ENCODE peak calls at places on chromosomes 1 and 21, in ten cellular contexts. A is tibial artery; T is H9; N is MM.1S; R is astrocyte of the spinal cord; S is Panc1; D is HCT116; K is activated CD8-positive, alpha-beta T cell treated with anti-CD3 and anti-CD28 coated beads for 36 hours; X is AG04450; C is IMR-90. Q is an unnamed sample.

GRCh38 chr1:204127597-204128242 is 24.1 kb downstream of the ETNK2 start:
- DNase-seq in A (peak), S (peak), T (peak), R (peak), D (peak), K (peak), N (peak), C (peak), X (peak), Q (no peak)

GRCh38 chr1:44089371-44090070 is 29.1 kb upstream of the KLF17 start:
- DNase-seq in C (no peak), S (no peak), T (no peak), A (no peak), X (no peak), R (peak), N (no peak), K (peak), D (no peak), Q (no peak)

GRCh38 chr1:93681549-93682412 is at the start of gene BCAR3:
- DNase-seq in R (peak), C (peak), S (no peak), D (no peak), N (no peak), K (peak), T (peak), A (peak), X (no peak), Q (no peak)

GRCh38 chr21:42314616-42315295 is 453 bp downstream of the TFF3 start:
- DNase-seq in K (no peak), R (no peak), D (no peak), N (no peak), A (no peak), X (no peak), C (no peak), T (no peak), S (no peak), Q (no peak)

GRCh38 chr1:32151319-32151787 is 28.1 kb upstream of the TXLNA start:
- DNase-seq in C (peak), S (no peak), R (peak), D (no peak), N (no peak), A (no peak), T (no peak), K (no peak), X (peak), Q (peak)

GRCh38 chr21:41600556-41600955 is 92.6 kb upstream of the TMPRSS2 start:
- DNase-seq in N (no peak), C (no peak), D (no peak), K (no peak), S (no peak), X (no peak), T (no peak), A (no peak), R (no peak), Q (no peak)

GRCh38 chr1:183096889-183097288 is 73.7 kb downstream of the LAMC1 start:
- DNase-seq in C (peak), K (no peak), N (no peak), A (no peak), R (peak), S (no peak), X (peak), T (no peak), D (no peak), Q (no peak)

GRCh38 chr1:184748767-184749166 is 5.9 kb downstream of the EDEM3 start:
- DNase-seq in S (no peak), C (no peak), R (no peak), A (no peak), K (no peak), T (no peak), N (no peak), X (no peak), D (no peak), Q (no peak)

GRCh38 chr1:110771245-110772022 is 96.7 kb upstream of the KCNA3 start:
- DNase-seq in C (no peak), K (no peak), N (no peak), R (no peak), D (no peak), T (no peak), X (no peak), A (no peak), S (no peak), Q (no peak)

GRCh38 chr1:20165522-20165951 is 20.4 kb upstream of the UBXN10 start:
- DNase-seq in D (peak), R (no peak), X (no peak), C (no peak), S (no peak), N (no peak), A (no peak), T (no peak), K (peak), Q (no peak)

GRCh38 chr1:234975122-234975940 is 153.3 kb downstream of the TOMM20 start:
- DNase-seq in N (no peak), T (no peak), X (no peak), A (no peak), C (peak), S (no peak), K (no peak), D (peak), R (peak), Q (peak)

GRCh38 chr1:201761871-201762270 is 67.1 kb upstream of the IPO9 start:
- DNase-seq in N (no peak), A (no peak), D (no peak), K (no peak), X (no peak), C (no peak), S (no peak), R (no peak), T (no peak), Q (no peak)

GRCh38 chr21:29888437-29888836 is 51.4 kb downstream of the GRIK1 start:
- DNase-seq in N (no peak), X (no peak), S (no peak), R (no peak), K (no peak), D (no peak), T (no peak), C (no peak), A (no peak), Q (peak)

GRCh38 chr21:45850181-45850580 is 131.4 kb upstream of the COL6A1 start:
- DNase-seq in K (no peak), T (peak), X (no peak), R (no peak), A (no peak), N (no peak), C (no peak), S (no peak), D (no peak), Q (no peak)

GRCh38 chr1:63116016-63116415 is 206.4 kb upstream of the FOXD3 start:
- DNase-seq in A (no peak), D (no peak), T (no peak), X (no peak), N (no peak), C (no peak), R (no peak), S (no peak), K (no peak), Q (no peak)

GRCh38 chr1:206925116-206925736 is 3.5 kb upstream of the FCMR start:
- DNase-seq in D (no peak), K (peak), R (no peak), A (peak), T (peak), C (no peak), X (no peak), N (no peak), S (no peak), Q (no peak)

GRCh38 chr1:39722495-39722894 is 16.2 kb upstream of the PPIE start:
- DNase-seq in N (no peak), S (peak), X (no peak), D (no peak), T (no peak), C (peak), R (no peak), K (no peak), A (no peak), Q (no peak)

GRCh38 chr1:174068000-174068399 is 45.8 kb upstream of the RC3H1 start:
- DNase-seq in C (peak), N (peak), D (no peak), X (no peak), T (no peak), R (no peak), S (no peak), A (no peak), K (no peak), Q (no peak)

GRCh38 chr1:13930151-13930550 is 230.2 kb downstream of the PRDM2 start:
- DNase-seq in D (peak), A (no peak), S (no peak), K (peak), T (peak), X (no peak), N (peak), R (no peak), C (no peak), Q (no peak)

GRCh38 chr1:202160377-202160940 is at the start of gene PTPN7:
- DNase-seq in R (no peak), C (no peak), D (no peak), A (no peak), K (peak), N (peak), X (no peak), T (peak), S (no peak), Q (no peak)

GRCh38 chr1:226942392-226942791 is 2.3 kb downstream of the COQ8A start:
- DNase-seq in X (no peak), R (no peak), S (no peak), A (no peak), T (no peak), K (no peak), C (no peak), D (no peak), N (no peak), Q (no peak)

GRCh38 chr1:73205294-73205973 is 923.1 kb upstream of the NEGR1 start:
- DNase-seq in T (peak), S (no peak), X (no peak), D (no peak), R (no peak), N (no peak), C (no peak), K (no peak), A (no peak), Q (no peak)

GRCh38 chr1:99970713-99971255 is 988 bp downstream of the SLC35A3 start:
- DNase-seq in X (no peak), T (no peak), A (no peak), N (no peak), S (peak), K (no peak), R (no peak), C (no peak), D (peak), Q (no peak)

GRCh38 chr1:160608514-160608913 is 29.2 kb upstream of the CD84 start:
- DNase-seq in A (no peak), R (no peak), S (no peak), C (no peak), D (no peak), X (no peak), K (no peak), T (no peak), N (no peak), Q (no peak)

GRCh38 chr1:2042830-2043773 is 7.1 kb upstream of the PRKCZ start:
- DNase-seq in C (no peak), N (no peak), X (no peak), K (no peak), T (no peak), R (no peak), S (no peak), A (no peak), D (no peak), Q (no peak)

GRCh38 chr1:79638382-79638781 is 631.9 kb upstream of the ADGRL4 start:
- DNase-seq in R (no peak), X (no peak), C (no peak), N (no peak), T (no peak), D (no peak), S (no peak), A (no peak), K (no peak), Q (no peak)

GRCh38 chr1:180178511-180179161 is 24.0 kb downstream of the QSOX1 start:
- DNase-seq in R (peak), T (peak), N (peak), C (peak), D (peak), A (peak), X (no peak), S (peak), K (peak), Q (no peak)

GRCh38 chr21:46136739-46137349 is 18.5 kb downstream of the FTCD start:
- DNase-seq in A (no peak), K (no peak), T (no peak), C (no peak), N (no peak), X (no peak), D (no peak), R (no peak), S (no peak), Q (no peak)

GRCh38 chr1:56153276-56153675 is 426.1 kb downstream of the PLPP3 start:
- DNase-seq in S (no peak), A (no peak), R (no peak), X (no peak), D (no peak), N (no peak), T (no peak), K (no peak), C (no peak), Q (no peak)

GRCh38 chr1:62530516-62531154 is 66.7 kb upstream of the ANGPTL3 start:
- DNase-seq in D (no peak), S (no peak), X (peak), T (peak), C (peak), A (peak), N (no peak), R (peak), K (peak), Q (peak)

GRCh38 chr1:208007938-208008342 is 97.0 kb upstream of the CD34 start:
- DNase-seq in A (no peak), T (no peak), X (no peak), N (no peak), K (no peak), S (no peak), C (peak), R (peak), D (no peak), Q (no peak)

GRCh38 chr1:202158810-202159533 is 1.4 kb downstream of the PTPN7 start:
- DNase-seq in S (no peak), A (no peak), C (no peak), T (no peak), R (no peak), N (peak), X (no peak), K (peak), D (no peak), Q (no peak)

GRCh38 chr1:94993931-94994645 is 67.2 kb upstream of the CNN3 start:
- DNase-seq in C (no peak), N (no peak), K (no peak), T (no peak), R (no peak), A (no peak), X (no peak), D (no peak), S (no peak), Q (no peak)

GRCh38 chr1:26887125-26887524 is 3.0 kb downstream of the GPN2 start:
- DNase-seq in R (peak), K (peak), S (no peak), D (no peak), X (no peak), N (peak), C (peak), T (no peak), A (no peak), Q (no peak)

GRCh38 chr1:245695211-245695610 is 540.4 kb downstream of the KIF26B start:
- DNase-seq in N (no peak), S (no peak), X (no peak), A (no peak), R (no peak), T (no peak), K (no peak), D (no peak), C (no peak), Q (no peak)

GRCh38 chr1:16503494-16503893 is 10.6 kb downstream of the RNU1-1 start:
- DNase-seq in R (no peak), N (no peak), T (no peak), K (no peak), A (no peak), D (no peak), X (no peak), C (no peak), S (no peak), Q (no peak)

GRCh38 chr1:16498573-16499359 is 15.3 kb downstream of the RNU1-1 start:
- DNase-seq in R (peak), S (no peak), D (peak), X (peak), C (peak), T (peak), K (peak), A (peak), N (peak), Q (peak)
- TF ChIP-seq CTCF in R (no peak), S (no peak), D (no peak), X (no peak), C (peak), T (peak), K (no peak), A (no peak), N (no peak), Q (no peak)

DNA sequence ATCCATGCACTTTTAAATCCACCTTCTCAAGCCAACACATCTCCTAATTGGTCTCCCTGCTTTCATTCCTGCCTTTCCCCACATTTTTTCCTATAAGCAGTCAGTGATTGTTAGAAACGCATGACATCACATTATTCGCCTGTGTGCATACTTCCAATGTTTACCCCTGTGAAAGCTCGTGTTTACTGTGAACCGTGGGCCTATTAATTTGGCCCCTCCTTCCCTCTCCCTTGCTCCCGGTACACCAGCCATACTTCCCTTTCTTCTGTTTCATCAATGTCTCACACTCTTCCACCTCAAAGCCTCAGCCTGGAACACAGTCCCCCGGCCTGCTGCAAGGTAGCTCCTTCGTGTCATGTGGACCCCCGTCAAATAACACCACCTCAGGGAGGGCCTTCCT is 9.1 kb downstream of the MTOR start:
- DNase-seq in K (no peak), N (no peak), S (no peak), C (no peak), A (no peak), R (no peak), X (no peak), T (no peak), D (no peak), Q (no peak)
- TF ChIP-seq CTCF in K (no peak), N (no peak), S (no peak), C (no peak), A (no peak), R (no peak), X (no peak), T (no peak), D (no peak), Q (no peak)

DNA sequence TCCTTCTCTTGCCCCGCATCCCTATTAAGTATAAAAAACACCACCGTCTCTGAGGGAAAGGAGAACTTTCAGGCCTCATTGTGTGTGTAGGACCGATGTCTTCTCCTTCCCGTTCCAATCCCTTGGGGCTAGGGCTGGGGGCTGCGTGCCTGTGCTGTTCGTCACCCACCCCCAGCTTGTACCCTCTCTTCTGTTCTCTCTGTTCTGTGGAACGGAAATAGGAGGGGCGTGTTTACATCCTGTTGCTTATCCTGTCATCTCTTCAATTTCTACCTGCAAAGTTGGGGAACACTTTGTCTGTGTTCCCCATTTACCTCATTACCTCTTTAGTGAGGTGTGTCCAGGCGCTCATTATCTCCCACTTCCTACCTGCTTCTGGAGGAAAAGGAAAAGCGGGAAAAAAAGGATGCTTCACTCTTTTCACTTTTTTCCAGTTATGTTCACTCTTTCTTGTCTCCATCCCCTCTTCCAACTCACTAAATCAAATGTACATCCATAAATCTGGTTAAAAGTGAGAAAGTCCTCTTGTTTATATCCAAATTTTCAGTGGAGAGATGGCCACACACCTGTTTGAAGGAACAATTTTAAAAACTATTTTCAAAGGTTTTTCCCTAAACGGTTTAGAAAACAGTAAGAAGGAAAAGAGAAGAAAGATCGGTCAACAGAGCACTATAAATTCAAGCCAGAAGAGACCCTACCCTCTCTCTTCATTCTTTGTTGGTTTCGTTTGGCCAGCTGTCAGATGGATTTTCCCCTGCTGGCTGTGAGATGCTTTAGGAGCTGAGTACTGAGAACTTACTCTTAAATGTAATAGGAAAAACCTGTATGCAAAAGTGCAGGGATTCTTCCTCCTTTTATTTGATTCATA is 1.0 kb upstream of the TXNIP start:
- DNase-seq in X (no peak), D (no peak), C (no peak), S (no peak), A (peak), K (peak), R (no peak), N (peak), T (no peak), Q (no peak)
- TF ChIP-seq CTCF in X (no peak), D (no peak), C (no peak), S (no peak), A (peak), K (no peak), R (no peak), N (no peak), T (no peak), Q (no peak)

GRCh38 chr1:6603851-6604558 is 1.3 kb upstream of the KLHL21 start:
- DNase-seq in D (no peak), K (no peak), X (no peak), N (no peak), T (peak), C (peak), S (no peak), R (peak), A (peak), Q (peak)
- TF ChIP-seq CTCF in D (no peak), K (peak), X (no peak), N (no peak), T (no peak), C (no peak), S (no peak), R (no peak), A (no peak), Q (no peak)

GRCh38 chr1:178774263-178774662 is 49.2 kb downstream of the RALGPS2 start:
- DNase-seq in R (peak), N (peak), D (no peak), T (no peak), X (no peak), A (no peak), K (no peak), C (peak), S (no peak), Q (no peak)
- TF ChIP-seq CTCF in R (peak), N (peak), D (peak), T (peak), X (peak), A (peak), K (no peak), C (peak), S (peak), Q (no peak)

GRCh38 chr1:46301406-46302090 is 1.9 kb downstream of the LRRC41 start:
- DNase-seq in D (no peak), N (no peak), T (peak), A (peak), X (no peak), K (peak), S (no peak), R (peak), C (peak), Q (no peak)
- TF ChIP-seq CTCF in D (no peak), N (no peak), T (no peak), A (no peak), X (no peak), K (no peak), S (no peak), R (no peak), C (no peak), Q (no peak)